ENCODE peak calls at places on chromosomes 12 and 14, in seven cellular contexts. D is lower lobe of right lung, W is WTC11, A is MCF 10A, Z is GM23338, I is LNCaP clone FGC, M is cardiac muscle cell. V is an unnamed sample.
A peak's percentile ranks its signal among the peaks of the same experiment; 100 is the strongest.

GRCh38 chr12:52818376-52818775 is 4.5 kb upstream of the KRT4 start:
- DNase-seq in W (no peak), M (no peak), D (no peak), Z (no peak), A (no peak), I (no peak), V (no peak)

GRCh38 chr12:66708704-66709443 is 30.0 kb upstream of the GRIP1 start:
- DNase-seq in A (peak; percentile 16), D (no peak), W (no peak), I (no peak), M (no peak), Z (peak; percentile 55), V (no peak)

GRCh38 chr14:42013560-42013959 is 406.9 kb downstream of the LRFN5 start:
- DNase-seq in I (no peak), D (no peak), M (no peak), Z (no peak), W (no peak), A (no peak), V (no peak)

GRCh38 chr12:76782440-76782996 is 18.6 kb downstream of the ZDHHC17 start:
- DNase-seq in W (no peak), A (no peak), I (no peak), M (no peak), D (no peak), Z (no peak), V (no peak)

GRCh38 chr14:74486164-74486563 is 6.9 kb downstream of the NPC2 start:
- DNase-seq in A (no peak), M (no peak), D (no peak), Z (no peak), W (no peak), I (no peak), V (no peak)

GRCh38 chr12:75842119-75842518 is 189.5 kb downstream of the PHLDA1 start:
- DNase-seq in W (no peak), A (no peak), Z (no peak), D (no peak), M (no peak), I (no peak), V (no peak)

GRCh38 chr12:123655420-123655819 is 15.5 kb upstream of the TCTN2 start:
- DNase-seq in W (no peak), M (no peak), A (no peak), Z (no peak), I (no peak), D (no peak), V (no peak)

GRCh38 chr14:75647650-75648049 is 13.0 kb downstream of the ERG28 start:
- DNase-seq in I (no peak), A (peak; percentile 41), Z (no peak), M (no peak), D (no peak), W (no peak), V (no peak)

GRCh38 chr12:77488041-77488620 is 342.6 kb upstream of the NAV3 start:
- DNase-seq in I (no peak), W (no peak), Z (no peak), M (no peak), D (no peak), A (no peak), V (no peak)

GRCh38 chr14:79293482-79293881 is 917.8 kb downstream of the DIO2 start:
- DNase-seq in I (no peak), Z (no peak), W (no peak), M (peak; percentile 30), A (no peak), D (no peak), V (no peak)

GRCh38 chr12:68899251-68899771 is 33.7 kb downstream of the CPM start:
- DNase-seq in W (no peak), A (peak; percentile 84), D (peak; percentile 49), Z (no peak), I (peak; percentile 40), M (no peak), V (no peak)

GRCh38 chr12:94873368-94874085 is 130.0 kb downstream of the NDUFA12 start:
- DNase-seq in A (no peak), D (no peak), M (peak; percentile 63), Z (peak; percentile 73), W (peak; percentile 37), I (no peak), V (no peak)

GRCh38 chr14:52835122-52835903 is 43.9 kb upstream of the GNPNAT1 start:
- DNase-seq in I (no peak), W (no peak), Z (peak; percentile 47), M (no peak), A (peak; percentile 78), D (no peak), V (no peak)

GRCh38 chr14:67461341-67461985 is 27.1 kb downstream of the TMEM229B start:
- DNase-seq in I (no peak), M (no peak), Z (no peak), A (peak; percentile 21), W (no peak), D (no peak), V (no peak)

GRCh38 chr12:110861729-110862128 is 14.9 kb downstream of the CCDC63 start:
- DNase-seq in W (peak; percentile 31), Z (peak; percentile 57), A (no peak), M (no peak), I (no peak), D (no peak), V (no peak)
- TF ChIP-seq CTCF in W (no peak), Z (peak; percentile 76), A (no peak), M (no peak), I (peak; percentile 8), D (no peak), V (no peak)

DNA sequence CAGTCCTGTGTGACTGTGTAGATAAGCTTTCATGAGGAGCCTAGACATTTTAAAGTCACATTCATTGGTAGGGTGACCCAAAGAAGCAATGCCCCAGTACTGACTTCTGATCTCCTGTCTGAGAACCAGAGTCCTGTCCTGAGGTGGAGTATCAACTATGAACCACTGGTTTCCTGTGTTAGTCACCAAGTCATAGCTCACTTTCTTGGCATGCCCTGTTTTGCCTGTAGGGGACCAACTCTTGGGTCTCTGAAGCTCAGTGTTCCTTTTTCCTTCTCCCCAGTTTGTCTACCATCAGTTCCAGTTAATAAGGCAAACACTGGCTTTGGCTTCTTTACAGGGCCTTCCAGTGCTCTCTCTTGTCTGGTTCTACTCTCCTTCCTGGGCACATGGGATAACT is 97.4 kb downstream of the C12orf75 start:
- DNase-seq in M (no peak), Z (no peak), I (no peak), W (no peak), D (no peak), A (peak; percentile 40), V (no peak)
- TF ChIP-seq CTCF in M (peak; percentile 20), Z (peak; percentile 4), I (no peak), W (no peak), D (no peak), A (no peak), V (no peak)

GRCh38 chr12:117718559-117718958 is 250.2 kb downstream of the KSR2 start:
- DNase-seq in W (no peak), M (peak; percentile 80), I (no peak), A (no peak), Z (no peak), D (no peak), V (no peak)

GRCh38 chr12:117727301-117727700 is 241.5 kb downstream of the KSR2 start:
- DNase-seq in M (no peak), A (no peak), I (no peak), Z (no peak), D (no peak), W (no peak), V (no peak)

GRCh38 chr12:117724545-117724944 is 244.2 kb downstream of the KSR2 start:
- DNase-seq in W (no peak), Z (no peak), I (no peak), A (peak; percentile 39), D (no peak), M (no peak), V (no peak)
- TF ChIP-seq CTCF in W (no peak), Z (no peak), I (no peak), A (no peak), D (no peak), M (no peak), V (no peak)

DNA sequence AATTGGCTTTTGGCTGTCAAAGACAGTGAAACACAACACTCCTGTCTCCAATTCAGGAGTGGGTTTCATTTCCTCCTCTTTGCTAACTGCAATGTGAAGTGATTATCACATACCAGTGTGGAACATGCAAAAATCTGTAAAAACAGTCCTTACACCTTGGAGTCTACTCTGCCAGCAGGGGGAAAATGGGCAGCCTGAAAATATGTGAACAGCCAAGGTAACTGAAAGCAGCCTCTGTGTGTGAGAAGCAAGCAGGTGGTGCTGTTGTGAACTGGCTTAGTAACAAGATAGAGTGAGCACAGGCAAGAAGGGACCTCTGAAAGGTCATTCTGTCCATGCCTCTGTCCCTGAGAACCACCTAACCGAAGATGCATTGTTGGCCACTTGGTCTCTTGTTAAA is 6.0 kb downstream of the PRMT8 start:
- DNase-seq in W (no peak), Z (peak; percentile 74), I (no peak), D (no peak), M (peak; percentile 18), A (peak; percentile 29), V (no peak)
- TF ChIP-seq CTCF in W (no peak), Z (peak; percentile 59), I (peak; percentile 40), D (no peak), M (no peak), A (peak; percentile 29), V (no peak)

DNA sequence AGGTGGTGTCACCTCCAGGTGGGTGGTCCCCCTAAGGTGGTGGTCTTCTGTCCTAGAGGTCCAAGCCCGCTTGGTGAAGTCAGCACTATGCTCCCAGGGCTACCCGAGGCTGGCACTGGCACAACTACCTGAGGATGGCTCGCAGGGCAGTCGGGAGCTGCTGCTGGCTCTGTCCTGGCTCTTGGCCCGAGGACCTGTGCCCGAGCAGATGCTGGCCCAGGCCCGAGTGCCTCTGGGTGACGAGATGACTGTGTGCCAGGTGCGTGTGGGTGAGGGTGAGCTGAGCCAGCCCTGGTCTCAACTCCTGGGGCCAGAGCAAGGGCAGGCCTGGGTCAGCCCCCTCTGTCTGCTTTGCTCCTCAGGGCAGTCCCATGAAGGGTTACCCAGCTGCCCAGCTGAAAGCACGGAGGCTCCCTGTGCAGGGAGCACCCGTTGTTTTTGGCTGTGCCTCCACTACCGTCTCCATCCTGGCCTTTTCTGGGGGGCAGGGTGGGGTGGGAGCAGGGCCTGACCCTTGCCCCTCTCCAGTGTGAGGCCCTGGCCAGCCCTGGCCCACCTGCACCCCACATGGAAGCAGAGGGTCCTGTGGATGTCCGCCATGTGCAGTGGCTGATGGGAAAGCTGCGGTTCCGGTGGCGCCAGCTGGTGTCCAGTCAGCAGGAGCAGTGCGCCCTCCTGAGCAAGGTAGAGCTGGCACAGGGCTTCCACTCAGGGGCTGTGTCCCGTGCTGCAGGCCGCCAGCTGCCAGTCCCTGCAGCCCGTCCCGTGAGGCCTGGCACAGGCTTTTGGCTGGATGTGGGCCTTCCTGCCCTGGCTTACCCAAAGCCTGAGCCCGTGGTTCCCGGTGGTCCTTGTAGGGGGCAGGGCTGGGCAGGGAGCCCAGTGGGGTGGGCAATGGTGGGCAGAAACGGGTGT is 1.3 kb downstream of the TEDC1 start:
- DNase-seq in W (no peak), Z (no peak), M (no peak), D (peak; percentile 62), I (peak; percentile 71), A (no peak), V (no peak)
- TF ChIP-seq CTCF in W (no peak), Z (no peak), M (no peak), D (no peak), I (no peak), A (no peak), V (no peak)

GRCh38 chr12:31234955-31235867 is 90.7 kb downstream of the SINHCAF start:
- DNase-seq in D (peak; percentile 44), A (peak; percentile 39), I (peak; percentile 27), W (peak; percentile 61), Z (peak; percentile 74), M (peak; percentile 55), V (no peak)
- TF ChIP-seq CTCF in D (peak; percentile 63), A (peak; percentile 36), I (peak; percentile 69), W (peak; percentile 38), Z (peak; percentile 45), M (peak; percentile 55), V (peak; percentile 58)